ENCODE peak calls at places on chromosome 14, in eight cellular contexts. P is activated CD8-positive, alpha-beta memory T cell treated with anti-CD3 and anti-CD28 coated beads for 4 hours; N is iris pigment epithelial cell; Q is IMR-90; L is tibial nerve; W is upper lobe of right lung; C is cardiac muscle cell; Y is stomach. R is an unnamed sample.

GRCh38 chr14:70358631-70359030 is 852 bp downstream of the COX16 start:
- DNase-seq in P (no peak), N (no peak), Q (peak; percentile 12), L (no peak), W (no peak), C (no peak), Y (no peak), R (no peak)

GRCh38 chr14:75022655-75023054 is 19.9 kb downstream of the EIF2B2 start:
- DNase-seq in P (no peak), N (peak; percentile 27), Q (no peak), L (no peak), W (no peak), C (peak; percentile 37), Y (no peak), R (no peak)

GRCh38 chr14:91889477-91890211 is 22.3 kb upstream of the TC2N start:
- DNase-seq in P (no peak), N (no peak), Q (no peak), L (no peak), W (no peak), C (no peak), Y (peak; percentile 88), R (no peak)

GRCh38 chr14:29216316-29216715 is 449.7 kb downstream of the FOXG1 start:
- DNase-seq in P (no peak), N (no peak), Q (no peak), L (no peak), W (no peak), C (no peak), Y (no peak), R (no peak)

GRCh38 chr14:101791919-101792572 is 30.5 kb downstream of the PPP2R5C start:
- DNase-seq in P (no peak), N (peak; percentile 88), Q (peak; percentile 78), L (no peak), W (no peak), C (no peak), Y (no peak), R (no peak)

GRCh38 chr14:100120522-100121269 is 38.7 kb downstream of the DEGS2 start:
- DNase-seq in P (no peak), N (no peak), Q (no peak), L (no peak), W (no peak), C (no peak), Y (no peak), R (no peak)

GRCh38 chr14:68627050-68627867 is 165.6 kb downstream of the ZFP36L1 start:
- DNase-seq in P (no peak), N (no peak), Q (no peak), L (no peak), W (peak; percentile 19), C (no peak), Y (peak; percentile 51), R (no peak)

GRCh38 chr14:105473677-105474477 is 744 bp upstream of the CRIP2 start:
- DNase-seq in P (peak; percentile 39), N (peak; percentile 81), Q (peak; percentile 78), L (peak; percentile 72), W (peak; percentile 93), C (peak; percentile 98), Y (peak; percentile 85), R (no peak)

GRCh38 chr14:73666583-73666982 is 21.8 kb downstream of the DNAL1 start:
- DNase-seq in P (no peak), N (no peak), Q (no peak), L (no peak), W (no peak), C (no peak), Y (no peak), R (no peak)

GRCh38 chr14:101363261-101363555 is 198.1 kb upstream of the DIO3 start:
- DNase-seq in P (no peak), N (no peak), Q (no peak), L (no peak), W (no peak), C (no peak), Y (no peak), R (no peak)

GRCh38 chr14:102737402-102738372 is 39.6 kb upstream of the TRAF3 start:
- DNase-seq in P (no peak), N (no peak), Q (no peak), L (no peak), W (peak; percentile 57), C (no peak), Y (no peak), R (no peak)

GRCh38 chr14:30656190-30656632 is 34.1 kb downstream of the SCFD1 start:
- DNase-seq in P (no peak), N (peak; percentile 45), Q (peak; percentile 26), L (no peak), W (no peak), C (peak; percentile 43), Y (no peak), R (no peak)